ENCODE peak calls at places on chromosomes 5 and 9, in nine cellular contexts. V is lower leg skin, Z is uterus, S is esophagus muscularis mucosa, D is transverse colon, U is sigmoid colon, Y is body of pancreas, H is A549, J is HCT116. I is an unnamed sample.
A peak's percentile ranks its signal among the peaks of the same experiment; 100 is the strongest.

GRCh38 chr5:55924744-55925143 is 70.0 kb downstream of the IL6ST start:
- DNase-seq in V (no peak), Z (no peak), S (no peak), D (no peak), U (no peak), Y (no peak), H (no peak), J (no peak), I (no peak)

GRCh38 chr9:95817205-95817604 is 58.3 kb upstream of the ERCC6L2 start:
- DNase-seq in V (no peak), Z (no peak), S (no peak), D (no peak), U (no peak), Y (no peak), H (no peak), J (no peak), I (peak; percentile 54)

GRCh38 chr5:111278824-111279504 is 54.8 kb downstream of the CAMK4 start:
- DNase-seq in V (peak; percentile 14), Z (no peak), S (no peak), D (peak; percentile 64), U (no peak), Y (peak; percentile 72), H (peak; percentile 58), J (peak; percentile 42), I (no peak)

GRCh38 chr5:982377-983237 is 26.0 kb upstream of the NKD2 start:
- DNase-seq in V (no peak), Z (no peak), S (no peak), D (no peak), U (peak; percentile 67), Y (no peak), H (peak; percentile 38), J (no peak), I (no peak)

GRCh38 chr9:87088192-87088591 is 140.9 kb upstream of the GAS1 start:
- DNase-seq in V (no peak), Z (no peak), S (no peak), D (no peak), U (no peak), Y (no peak), H (no peak), J (no peak), I (no peak)

GRCh38 chr5:10719965-10720364 is 41.1 kb downstream of the DAP start:
- DNase-seq in V (no peak), Z (no peak), S (no peak), D (no peak), U (no peak), Y (no peak), H (peak; percentile 89), J (peak; percentile 86), I (no peak)

GRCh38 chr5:171428168-171428658 is 8.8 kb downstream of the FGF18 start:
- DNase-seq in V (no peak), Z (no peak), S (no peak), D (no peak), U (peak; percentile 11), Y (no peak), H (no peak), J (no peak), I (no peak)

GRCh38 chr5:179795049-179795862 is 1.5 kb downstream of the LTC4S start:
- DNase-seq in V (no peak), Z (peak; percentile 38), S (no peak), D (no peak), U (peak; percentile 70), Y (peak; percentile 45), H (no peak), J (no peak), I (peak; percentile 36)

GRCh38 chr9:14747116-14747515 is 24.6 kb upstream of the CER1 start:
- DNase-seq in V (no peak), Z (no peak), S (no peak), D (no peak), U (no peak), Y (no peak), H (no peak), J (no peak), I (no peak)

GRCh38 chr5:169139381-169140125 is 161.4 kb downstream of the SLIT3 start:
- DNase-seq in V (no peak), Z (peak; percentile 43), S (no peak), D (peak; percentile 77), U (no peak), Y (peak; percentile 56), H (peak; percentile 91), J (no peak), I (peak; percentile 49)

GRCh38 chr5:78046006-78046405 is 248.5 kb downstream of the AP3B1 start:
- DNase-seq in V (no peak), Z (no peak), S (no peak), D (no peak), U (no peak), Y (no peak), H (no peak), J (no peak), I (no peak)

GRCh38 chr5:131640043-131640856 is 5.2 kb upstream of the RAPGEF6 start:
- DNase-seq in V (no peak), Z (no peak), S (no peak), D (no peak), U (no peak), Y (no peak), H (no peak), J (no peak), I (no peak)

GRCh38 chr9:106893088-106893487 is 30.1 kb downstream of the ZNF462 start:
- DNase-seq in V (no peak), Z (no peak), S (no peak), D (no peak), U (no peak), Y (no peak), H (peak; percentile 69), J (peak; percentile 47), I (no peak)

DNA sequence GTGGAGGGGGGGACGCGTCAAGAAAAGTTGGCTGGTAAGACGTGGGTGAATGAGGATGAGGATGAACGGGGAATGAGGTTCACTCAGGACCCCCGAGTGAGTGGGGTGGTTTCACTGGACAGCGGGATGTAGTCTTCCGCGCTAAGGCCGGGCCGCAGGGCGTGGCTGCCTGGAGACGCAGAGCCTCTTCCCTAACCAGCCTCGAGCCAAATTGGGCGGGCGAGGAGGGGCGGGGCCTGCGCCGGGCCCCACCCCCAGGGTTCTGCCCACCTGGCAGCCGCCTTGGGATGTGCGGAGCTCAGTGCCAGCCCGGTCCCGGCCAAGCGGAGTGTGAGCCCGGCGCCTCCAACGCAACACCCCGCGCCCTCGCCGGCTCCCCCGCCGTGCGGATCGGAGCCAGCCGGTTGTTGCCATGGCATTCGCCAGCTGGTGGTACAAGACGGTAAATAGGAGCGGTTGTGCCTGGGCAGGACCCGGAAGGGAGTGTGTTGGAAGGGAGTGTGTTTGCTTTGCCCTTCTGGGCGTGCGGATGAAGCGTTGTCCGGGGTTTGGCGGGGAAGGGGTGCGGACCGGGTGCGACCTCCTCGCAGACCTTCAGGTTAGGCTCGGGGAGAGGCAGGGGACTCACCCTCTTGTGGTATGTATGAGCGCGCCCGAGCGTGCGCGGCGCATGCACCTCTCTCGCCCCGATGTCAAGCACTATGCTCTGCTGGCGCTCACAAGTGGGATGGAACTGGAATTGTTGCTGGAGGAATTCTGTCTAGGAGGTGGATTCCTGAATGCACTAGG is 743 bp downstream of the CAST start:
- DNase-seq in V (peak; percentile 94), Z (peak; percentile 92), S (peak; percentile 98), D (peak; percentile 97), U (peak; percentile 97), Y (peak; percentile 93), H (peak; percentile 94), J (peak; percentile 81), I (peak; percentile 92)
- TF ChIP-seq POLR2A in V (no peak), Z (peak; percentile 66), S (peak; percentile 65), D (peak; percentile 92), U (peak; percentile 81), Y (peak; percentile 78), H (peak; percentile 73), J (no peak), I (peak; percentile 61)

GRCh38 chr5:59038169-59039002 is 455.5 kb downstream of the RAB3C start:
- DNase-seq in V (no peak), Z (no peak), S (no peak), D (no peak), U (peak; percentile 66), Y (no peak), H (peak; percentile 71), J (no peak), I (no peak)
- TF ChIP-seq POLR2A in V (no peak), Z (no peak), S (no peak), D (no peak), U (no peak), Y (no peak), H (no peak), J (no peak), I (no peak)

DNA sequence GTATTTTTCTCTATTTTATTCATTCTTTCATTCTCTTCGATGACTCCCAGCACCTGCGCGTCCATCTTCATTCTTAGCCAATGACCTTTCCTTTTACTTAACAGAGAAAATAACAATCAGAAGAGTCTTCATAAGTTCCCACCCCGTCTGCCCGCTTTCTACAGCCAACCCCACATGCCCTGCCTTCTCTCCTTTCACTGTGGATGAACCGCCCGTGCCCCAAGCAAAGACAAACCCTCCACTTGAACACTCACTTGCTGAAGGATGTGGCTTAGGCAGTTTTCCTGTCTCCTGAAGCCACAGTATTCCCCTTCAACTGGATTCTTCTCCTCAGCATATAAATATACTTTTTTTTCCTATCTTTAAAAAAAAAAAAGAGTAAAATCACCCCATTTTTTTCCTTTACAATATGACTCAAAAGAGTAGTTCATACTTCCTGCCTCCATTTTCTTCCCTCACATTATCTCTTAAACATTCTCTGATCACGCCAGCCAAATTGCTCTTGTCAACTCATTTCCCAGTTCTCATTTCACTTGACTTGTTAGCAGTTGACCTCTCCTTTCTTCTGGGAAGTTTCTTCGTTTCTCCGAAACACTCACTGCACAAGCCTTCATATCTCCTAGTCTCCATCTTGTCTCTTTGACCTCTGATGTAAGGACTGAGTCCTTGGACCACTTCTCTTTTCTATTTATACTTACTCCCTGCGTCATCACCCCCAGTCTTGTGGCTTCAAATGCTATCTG is 11.1 kb downstream of the NIPSNAP3B start:
- DNase-seq in V (no peak), Z (no peak), S (no peak), D (no peak), U (no peak), Y (no peak), H (no peak), J (no peak), I (no peak)
- TF ChIP-seq POLR2A in V (no peak), Z (no peak), S (no peak), D (no peak), U (no peak), Y (no peak), H (no peak), J (no peak), I (no peak)

DNA sequence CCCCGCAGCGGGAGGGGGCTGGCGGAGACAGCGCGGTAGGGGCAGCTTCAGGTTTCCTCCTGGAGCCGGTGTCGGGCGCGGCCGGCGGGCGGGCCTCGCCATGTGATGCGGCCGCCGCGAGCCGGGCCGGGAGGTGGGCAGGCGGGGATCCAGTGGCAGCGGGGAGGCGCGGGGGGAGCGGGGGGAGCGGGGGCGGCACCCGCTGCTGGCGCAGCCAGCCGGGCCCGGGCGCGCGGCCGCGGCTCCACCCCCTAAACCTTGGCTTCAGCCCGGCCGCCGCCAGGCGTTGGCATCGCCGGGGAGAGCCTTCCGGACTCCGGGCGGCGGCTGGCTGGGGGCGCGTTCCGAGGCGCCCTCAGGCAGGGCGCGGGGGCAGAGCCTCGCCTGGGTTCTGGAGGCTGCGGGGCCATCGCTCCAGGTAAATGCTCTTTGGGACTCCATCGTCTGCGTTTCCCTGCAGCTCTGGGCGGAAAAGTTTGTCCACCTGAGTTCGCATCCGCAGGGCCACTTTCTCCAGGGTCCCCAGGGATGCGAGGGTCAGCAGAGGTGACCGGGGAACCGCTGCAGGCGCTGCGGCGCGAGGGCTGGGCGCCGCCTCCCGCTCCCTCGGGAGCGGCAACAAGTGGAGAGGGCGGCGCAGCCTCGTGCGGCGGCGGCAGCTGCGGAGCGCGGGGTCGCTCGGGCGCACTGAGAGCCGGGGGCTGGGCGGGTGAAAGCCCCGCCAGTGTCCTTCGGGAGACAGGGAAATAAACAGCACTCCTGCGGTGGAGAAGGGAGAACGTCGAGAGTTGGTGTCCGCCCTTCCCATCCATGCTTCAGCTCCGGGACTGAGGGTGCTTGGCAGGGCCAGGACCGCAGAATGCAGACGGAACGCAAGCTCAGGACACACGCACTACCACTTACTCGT is at the start of gene ARHGEF28:
- DNase-seq in V (no peak), Z (peak; percentile 28), S (no peak), D (peak; percentile 79), U (peak; percentile 76), Y (peak; percentile 89), H (peak; percentile 77), J (no peak), I (peak; percentile 76)
- TF ChIP-seq POLR2A in V (no peak), Z (no peak), S (no peak), D (peak; percentile 43), U (no peak), Y (peak; percentile 73), H (peak; percentile 40), J (no peak), I (no peak)